ENCODE peak calls at places on chromosomes 7 and 10, in seven cellular contexts. T is stimulated activated CD4-positive, alpha-beta T cell treated with anti-CD3 and anti-CD28 coated beads, Interleukin-4, amount 100 ng/mL, for 24 hours; I is HuH-7; E is EL; F is glomerular endothelial cell; M is RPMI8226; S is activated effector memory CD4-positive, alpha-beta T cell treated with anti-CD3 and anti-CD28 coated beads, Interleukin-2, amount 50 U/mL, for 16 hours. N is an unnamed sample.

GRCh38 chr7:121398246-121398645 is 2.1 kb upstream of the FAM3C start:
- DNase-seq in T (no peak), I (no peak), E (no peak), F (no peak), M (no peak), S (no peak), N (no peak)

GRCh38 chr7:75546272-75547015 is 54.3 kb downstream of the SPDYE5 start:
- DNase-seq in T (no peak), I (no peak), E (no peak), F (no peak), M (no peak), S (no peak), N (no peak)

GRCh38 chr10:3654496-3654895 is 130.5 kb downstream of the KLF6 start:
- DNase-seq in T (no peak), I (no peak), E (peak; percentile 53), F (no peak), M (no peak), S (no peak), N (no peak)

GRCh38 chr10:93074137-93074596 is 474 bp downstream of the CYP26A1 start:
- DNase-seq in T (no peak), I (peak; percentile 74), E (peak; percentile 44), F (no peak), M (peak; percentile 41), S (no peak), N (no peak)

GRCh38 chr10:94042001-94042813 is 48.5 kb downstream of the PLCE1 start:
- DNase-seq in T (no peak), I (no peak), E (peak; percentile 80), F (no peak), M (no peak), S (no peak), N (no peak)

GRCh38 chr7:156656598-156656997 is 16.0 kb downstream of the RNF32 start:
- DNase-seq in T (no peak), I (no peak), E (no peak), F (no peak), M (no peak), S (no peak), N (no peak)

GRCh38 chr7:43560742-43561330 is 22.1 kb upstream of the STK17A start:
- DNase-seq in T (no peak), I (no peak), E (no peak), F (no peak), M (no peak), S (no peak), N (no peak)

GRCh38 chr10:68073631-68074403 is 1.3 kb downstream of the HERC4 start:
- DNase-seq in T (no peak), I (no peak), E (peak; percentile 36), F (no peak), M (no peak), S (no peak), N (no peak)

GRCh38 chr10:121159670-121160069 is 308.5 kb downstream of the WDR11 start:
- DNase-seq in T (no peak), I (no peak), E (no peak), F (no peak), M (no peak), S (no peak), N (no peak)

GRCh38 chr10:78175444-78175843 is 141.8 kb downstream of the RPS24 start:
- DNase-seq in T (no peak), I (no peak), E (no peak), F (no peak), M (no peak), S (no peak), N (no peak)

GRCh38 chr10:65341323-65341922 is 1584.4 kb upstream of the LRRTM3 start:
- DNase-seq in T (no peak), I (no peak), E (no peak), F (peak; percentile 92), M (peak; percentile 65), S (no peak), N (no peak)

GRCh38 chr10:119619215-119619614 is 22.5 kb upstream of the TIAL1 start:
- DNase-seq in T (no peak), I (no peak), E (no peak), F (no peak), M (no peak), S (no peak), N (no peak)

GRCh38 chr7:112290065-112290464 is 83.6 kb downstream of the ZNF277 start:
- DNase-seq in T (no peak), I (no peak), E (peak; percentile 59), F (no peak), M (no peak), S (no peak), N (no peak)

GRCh38 chr10:28470873-28471704 is 61.8 kb upstream of the WAC start:
- DNase-seq in T (no peak), I (no peak), E (no peak), F (no peak), M (no peak), S (no peak), N (peak; percentile 65)

GRCh38 chr10:69374242-69374641 is 42.5 kb downstream of the TACR2 start:
- DNase-seq in T (no peak), I (no peak), E (no peak), F (no peak), M (no peak), S (no peak), N (no peak)

GRCh38 chr10:62584726-62585125 is 210.6 kb downstream of the ZNF365 start:
- DNase-seq in T (no peak), I (no peak), E (peak; percentile 65), F (no peak), M (no peak), S (no peak), N (no peak)

GRCh38 chr7:24403557-24403956 is 119.6 kb downstream of the NPY start:
- DNase-seq in T (no peak), I (no peak), E (no peak), F (no peak), M (no peak), S (no peak), N (no peak)

GRCh38 chr10:107492389-107492788 is 327.9 kb upstream of the SORCS1 start:
- DNase-seq in T (no peak), I (no peak), E (no peak), F (no peak), M (no peak), S (no peak), N (no peak)

GRCh38 chr7:17991866-17992648 is 35.6 kb downstream of the PRPS1L1 start:
- DNase-seq in T (peak; percentile 11), I (no peak), E (no peak), F (no peak), M (peak; percentile 11), S (no peak), N (no peak)

GRCh38 chr7:125316451-125316850 is 386.8 kb upstream of the POT1 start:
- DNase-seq in T (no peak), I (peak; percentile 15), E (no peak), F (no peak), M (peak; percentile 14), S (no peak), N (no peak)

GRCh38 chr7:24963218-24963617 is 16.8 kb downstream of the OSBPL3 start:
- DNase-seq in T (peak; percentile 41), I (no peak), E (peak; percentile 29), F (no peak), M (peak; percentile 98), S (no peak), N (no peak)

GRCh38 chr7:90383879-90384278 is 19.4 kb upstream of the CLDN12 start:
- DNase-seq in T (no peak), I (no peak), E (peak; percentile 69), F (peak; percentile 29), M (no peak), S (no peak), N (no peak)

GRCh38 chr10:121597504-121598241 is 571 bp downstream of the FGFR2 start:
- DNase-seq in T (no peak), I (peak; percentile 59), E (no peak), F (no peak), M (no peak), S (no peak), N (no peak)

GRCh38 chr7:64037095-64037494 is 8.1 kb upstream of the ZNF727 start:
- DNase-seq in T (no peak), I (no peak), E (no peak), F (no peak), M (no peak), S (no peak), N (no peak)

GRCh38 chr7:151309306-151309705 is 32.3 kb upstream of the NUB1 start:
- DNase-seq in T (no peak), I (no peak), E (peak; percentile 80), F (no peak), M (no peak), S (no peak), N (peak; percentile 47)

GRCh38 chr7:17674166-17674955 is 265.9 kb downstream of the SNX13 start:
- DNase-seq in T (no peak), I (peak; percentile 35), E (no peak), F (no peak), M (no peak), S (no peak), N (no peak)